ENCODE peak calls at places on chromosomes 5 and 9, in five cellular contexts. I is hepatocyte, N is fibroblast of pulmonary artery, P is fibroblast of villous mesenchyme, J is ovary. D is an unnamed sample.
A peak's percentile ranks its signal among the peaks of the same experiment; 100 is the strongest.

GRCh38 chr9:16705121-16705604 is 165.3 kb downstream of the BNC2 start:
- DNase-seq in P (peak; percentile 84), J (peak; percentile 84), N (peak; percentile 99), I (peak; percentile 72), D (peak; percentile 58)

GRCh38 chr5:180161420-180162303 is 47.3 kb downstream of the RASGEF1C start:
- DNase-seq in N (no peak), P (peak; percentile 19), I (peak; percentile 2), J (no peak), D (no peak)

GRCh38 chr9:125843646-125844045 is 96.5 kb downstream of the PBX3 start:
- DNase-seq in I (no peak), N (peak; percentile 41), J (peak; percentile 33), P (peak; percentile 45), D (no peak)

GRCh38 chr9:97557606-97558095 is 56.2 kb downstream of the TMOD1 start:
- DNase-seq in J (peak; percentile 83), I (peak; percentile 25), N (peak; percentile 58), P (peak; percentile 16), D (no peak)

GRCh38 chr9:16434522-16434921 is 435.9 kb downstream of the BNC2 start:
- DNase-seq in I (no peak), N (peak; percentile 25), J (no peak), P (peak; percentile 83), D (no peak)

GRCh38 chr5:141001854-141002666 is 35.8 kb downstream of the PCDHAC2 start:
- DNase-seq in J (no peak), N (no peak), I (peak; percentile 76), P (no peak), D (peak; percentile 36)

GRCh38 chr9:137965177-137965795 is 87.7 kb downstream of the CACNA1B start:
- DNase-seq in I (no peak), N (no peak), J (no peak), P (no peak), D (no peak)

GRCh38 chr9:93575706-93576295 is 583 bp upstream of the PHF2 start:
- DNase-seq in P (peak; percentile 36), I (peak; percentile 64), J (peak; percentile 81), N (peak; percentile 18), D (no peak)

GRCh38 chr9:4297151-4297794 is 2.6 kb downstream of the GLIS3 start:
- DNase-seq in P (peak; percentile 90), I (peak; percentile 88), N (peak; percentile 91), J (peak; percentile 80), D (peak; percentile 31)

GRCh38 chr5:134140530-134141201 is 26.2 kb downstream of the TCF7 start:
- DNase-seq in I (peak; percentile 77), N (peak; percentile 80), J (peak; percentile 56), P (peak; percentile 74), D (peak; percentile 57)

GRCh38 chr9:114047717-114048116 is 30.4 kb downstream of the AMBP start:
- DNase-seq in J (no peak), N (peak; percentile 18), I (no peak), P (no peak), D (no peak)

GRCh38 chr5:180589771-180590542 is 1.3 kb downstream of the SCGB3A1 start:
- DNase-seq in I (no peak), N (no peak), J (no peak), P (no peak), D (no peak)

GRCh38 chr5:1963941-1964451 is 81.3 kb upstream of the IRX4 start:
- DNase-seq in J (no peak), I (no peak), N (no peak), P (no peak), D (no peak)

GRCh38 chr9:82539126-82539525 is 523.8 kb downstream of the RASEF start:
- DNase-seq in N (no peak), I (no peak), J (no peak), P (no peak), D (no peak)

GRCh38 chr5:20974423-20974822 is 986.4 kb upstream of the CDH18 start:
- DNase-seq in I (no peak), P (no peak), J (no peak), N (no peak), D (no peak)

GRCh38 chr5:20972419-20972925 is 984.5 kb upstream of the CDH18 start:
- DNase-seq in J (peak; percentile 44), N (peak; percentile 86), P (no peak), I (peak; percentile 43), D (no peak)
- TF ChIP-seq CTCF in J (no peak), N (peak; percentile 84), P (no peak), I (peak; percentile 45), D (peak; percentile 51)

DNA sequence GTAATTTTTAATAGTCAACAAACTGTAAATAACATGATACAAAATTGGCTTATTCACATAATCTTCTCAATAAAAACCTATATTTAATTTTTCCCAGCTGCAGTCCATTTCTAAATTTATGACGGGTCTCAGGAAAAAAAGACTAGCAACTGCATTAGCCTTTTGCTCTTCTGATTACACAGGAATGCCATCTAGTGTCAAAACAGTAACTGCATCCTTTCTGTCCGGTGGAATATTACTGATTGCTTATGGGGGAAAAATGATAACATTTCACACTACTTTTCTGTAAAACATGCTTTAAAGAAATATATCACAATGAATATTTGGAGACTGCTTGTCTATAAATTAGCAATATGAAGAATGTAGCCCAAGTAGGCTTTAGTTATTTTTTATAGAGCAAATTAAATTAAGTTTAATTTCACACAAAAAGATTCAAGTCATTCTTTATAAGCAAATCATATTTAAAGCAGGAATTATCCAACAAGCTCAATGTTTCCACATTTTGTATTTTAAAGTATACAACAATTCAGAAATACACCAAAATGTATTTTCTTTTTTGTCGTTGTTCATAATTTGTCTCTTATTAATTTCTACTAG is 534.7 kb downstream of the CDH10 start:
- DNase-seq in J (no peak), I (peak; percentile 18), N (peak; percentile 31), P (no peak), D (no peak)
- TF ChIP-seq CTCF in J (no peak), I (peak; percentile 70), N (peak; percentile 43), P (peak; percentile 14), D (peak; percentile 69)

DNA sequence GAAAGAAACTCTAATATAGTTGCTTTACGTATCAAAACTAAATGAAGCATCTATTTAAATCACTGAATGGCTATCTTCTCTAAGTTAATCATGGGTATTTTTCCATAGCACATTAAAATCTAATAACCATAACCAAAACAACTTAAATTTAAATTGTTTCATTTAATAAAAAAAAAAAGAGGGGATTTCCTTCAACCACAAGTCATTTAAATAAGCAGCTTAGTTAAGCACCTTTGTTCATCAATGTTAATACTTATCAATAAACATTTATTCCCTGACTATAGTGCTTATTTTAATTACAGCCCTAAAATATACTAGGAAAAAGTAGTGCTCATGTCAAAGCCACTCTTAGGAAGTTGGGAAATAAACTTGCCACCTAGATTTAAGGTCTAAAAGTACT is 30.3 kb downstream of the ZNF608 start:
- DNase-seq in I (no peak), J (no peak), N (no peak), P (no peak), D (no peak)
- TF ChIP-seq CTCF in I (no peak), J (no peak), N (no peak), P (no peak), D (no peak)

GRCh38 chr9:92292338-92293074 is 991 bp downstream of the IARS1 start:
- DNase-seq in N (no peak), P (peak; percentile 29), I (peak; percentile 6), J (no peak), D (no peak)

GRCh38 chr9:92293075-92293354 is 482 bp downstream of the IARS1 start:
- DNase-seq in I (no peak), P (no peak), J (no peak), N (no peak), D (no peak)

GRCh38 chr9:92294297-92294676 is 790 bp upstream of the IARS1 start:
- DNase-seq in I (peak; percentile 14), J (peak; percentile 27), N (no peak), P (peak; percentile 26), D (peak; percentile 9)

GRCh38 chr9:92295240-92295790 is 1.8 kb upstream of the IARS1 start:
- DNase-seq in P (peak; percentile 76), I (peak; percentile 9), J (no peak), N (no peak), D (no peak)

GRCh38 chr9:92293452-92294296 is at the start of gene IARS1:
- DNase-seq in N (peak; percentile 99), J (peak; percentile 98), P (peak; percentile 98), I (peak; percentile 97), D (peak; percentile 100)
- TF ChIP-seq CTCF in N (peak; percentile 25), J (no peak), P (no peak), I (peak; percentile 45), D (peak; percentile 48)

GRCh38 chr5:54257366-54258118 is 52.8 kb downstream of the ARL15 start:
- DNase-seq in I (no peak), J (no peak), N (no peak), P (no peak), D (no peak)

GRCh38 chr5:54249210-54250028 is 61.0 kb downstream of the ARL15 start:
- DNase-seq in J (peak; percentile 26), N (no peak), P (no peak), I (peak; percentile 15), D (no peak)

GRCh38 chr5:54251981-54252380 is 58.4 kb downstream of the ARL15 start:
- DNase-seq in N (no peak), J (no peak), I (peak; percentile 43), P (no peak), D (no peak)

GRCh38 chr5:54259090-54259489 is 51.3 kb downstream of the ARL15 start:
- DNase-seq in P (no peak), I (no peak), N (no peak), J (no peak), D (no peak)

GRCh38 chr5:54254482-54255198 is 55.7 kb downstream of the ARL15 start:
- DNase-seq in N (peak; percentile 28), J (no peak), I (peak; percentile 22), P (peak; percentile 30), D (no peak)
- TF ChIP-seq CTCF in N (peak; percentile 13), J (no peak), I (peak; percentile 44), P (peak; percentile 42), D (no peak)